ENCODE peak calls at places on chromosome 4, in nine cellular contexts. R is tibial artery, Q is hepatocyte, K is SK-N-SH, A is A549, T is psoas muscle, D is MM.1S, U is ovary, H is fibroblast of lung. W is an unnamed sample.

GRCh38 chr4:158536833-158537232 is 15.2 kb downstream of the RXFP1 start:
- DNase-seq in R (no peak), K (no peak), Q (no peak), U (no peak), H (no peak), T (no peak), A (no peak), D (no peak), W (no peak)

GRCh38 chr4:138348055-138348454 is 105.9 kb upstream of the SLC7A11 start:
- DNase-seq in D (no peak), R (no peak), U (no peak), T (no peak), Q (peak), H (peak), A (no peak), K (no peak), W (no peak)

GRCh38 chr4:96509039-96509741 is 669.3 kb downstream of the PDHA2 start:
- DNase-seq in A (no peak), K (no peak), R (no peak), T (no peak), H (no peak), U (no peak), Q (no peak), D (no peak), W (no peak)

GRCh38 chr4:175419120-175419774 is 392.8 kb downstream of the GPM6A start:
- DNase-seq in A (peak), D (no peak), U (no peak), Q (peak), R (no peak), K (no peak), T (no peak), H (peak), W (no peak)

GRCh38 chr4:28879178-28879577 is 1841.0 kb upstream of the PCDH7 start:
- DNase-seq in Q (no peak), T (no peak), R (no peak), K (no peak), A (no peak), U (no peak), H (peak), D (no peak), W (no peak)

GRCh38 chr4:5718411-5718810 is 7.4 kb downstream of the EVC start:
- DNase-seq in T (no peak), R (no peak), K (no peak), A (no peak), D (no peak), H (no peak), Q (no peak), U (no peak), W (no peak)

GRCh38 chr4:20916106-20916505 is 215.8 kb downstream of the PACRGL start:
- DNase-seq in A (no peak), K (no peak), D (peak), Q (no peak), U (no peak), R (no peak), H (peak), T (no peak), W (no peak)

GRCh38 chr4:99180367-99181169 is 36.5 kb upstream of the ADH4 start:
- DNase-seq in U (peak), K (no peak), A (no peak), T (no peak), Q (peak), D (no peak), H (peak), R (peak), W (no peak)

GRCh38 chr4:71538528-71538927 is 199.7 kb downstream of the SLC4A4 start:
- DNase-seq in R (no peak), A (no peak), K (no peak), Q (no peak), T (no peak), U (no peak), H (no peak), D (no peak), W (no peak)

GRCh38 chr4:160026720-160027119 is 923.8 kb downstream of the RAPGEF2 start:
- DNase-seq in T (no peak), D (peak), H (peak), K (no peak), R (no peak), U (no peak), A (peak), Q (peak), W (no peak)

GRCh38 chr4:176383273-176384077 is 63.7 kb downstream of the SPCS3 start:
- DNase-seq in H (peak), Q (no peak), T (no peak), R (no peak), U (no peak), A (no peak), K (no peak), D (no peak), W (no peak)

GRCh38 chr4:65083076-65083475 is 587.2 kb downstream of the EPHA5 start:
- DNase-seq in K (no peak), D (no peak), Q (peak), A (no peak), T (no peak), U (no peak), H (peak), R (no peak), W (no peak)

GRCh38 chr4:184896868-184897715 is 71.3 kb upstream of the ACSL1 start:
- DNase-seq in T (no peak), A (no peak), U (no peak), Q (no peak), H (no peak), R (no peak), K (no peak), D (no peak), W (no peak)

GRCh38 chr4:37889849-37890500 is 909 bp upstream of the TBC1D1 start:
- DNase-seq in H (no peak), T (no peak), D (no peak), A (no peak), R (peak), Q (peak), U (peak), K (peak), W (peak)

GRCh38 chr4:158112612-158113011 is 60.2 kb downstream of the GASK1B start:
- DNase-seq in K (no peak), A (no peak), H (no peak), R (no peak), Q (no peak), D (no peak), U (no peak), T (no peak), W (no peak)

GRCh38 chr4:170388255-170388654 is 298.5 kb upstream of the AADAT start:
- DNase-seq in H (peak), D (no peak), R (no peak), K (no peak), T (no peak), A (no peak), U (no peak), Q (no peak), W (no peak)

GRCh38 chr4:28350485-28350884 is 1489.8 kb downstream of the STIM2 start:
- DNase-seq in R (no peak), K (no peak), A (no peak), T (no peak), Q (no peak), D (no peak), H (no peak), U (no peak), W (no peak)

GRCh38 chr4:22500831-22501714 is 14.8 kb downstream of the ADGRA3 start:
- DNase-seq in Q (peak), K (no peak), T (no peak), D (no peak), U (no peak), A (peak), R (no peak), H (peak), W (no peak)

GRCh38 chr4:37797923-37798322 is 28.6 kb upstream of the PGM2 start:
- DNase-seq in A (no peak), U (no peak), R (no peak), T (no peak), H (no peak), D (no peak), Q (no peak), K (no peak), W (no peak)

GRCh38 chr4:2469192-2469984 is 482 bp downstream of the RNF4 start:
- DNase-seq in K (peak), R (peak), T (peak), A (peak), U (peak), H (peak), D (peak), Q (peak), W (peak)

GRCh38 chr4:8350841-8351461 is 81.4 kb downstream of the HTRA3 start:
- DNase-seq in Q (no peak), H (no peak), D (no peak), T (no peak), U (no peak), A (no peak), K (peak), R (peak), W (peak)

GRCh38 chr4:142405021-142405991 is 440.8 kb downstream of the INPP4B start:
- DNase-seq in Q (peak), R (peak), H (peak), D (peak), A (peak), U (peak), K (no peak), T (peak), W (peak)

GRCh38 chr4:78693777-78694456 is 82.2 kb upstream of the BMP2K start:
- DNase-seq in D (no peak), R (peak), H (no peak), Q (no peak), U (no peak), K (no peak), A (no peak), T (peak), W (no peak)

GRCh38 chr4:113919611-113920010 is 59.8 kb downstream of the ARSJ start:
- DNase-seq in A (no peak), Q (no peak), H (peak), R (no peak), D (no peak), K (no peak), U (no peak), T (no peak), W (no peak)

GRCh38 chr4:175560628-175561027 is 251.4 kb downstream of the GPM6A start:
- DNase-seq in Q (peak), K (peak), T (no peak), U (no peak), R (no peak), A (peak), D (peak), H (peak), W (no peak)

GRCh38 chr4:1980561-1981041 is 28.2 kb downstream of the NELFA start:
- DNase-seq in K (no peak), R (no peak), T (no peak), H (no peak), A (no peak), D (no peak), Q (no peak), U (no peak), W (no peak)

GRCh38 chr4:3177905-3178304 is 71.1 kb upstream of the MSANTD1 start:
- DNase-seq in R (no peak), T (no peak), U (no peak), A (no peak), D (no peak), Q (no peak), H (no peak), K (no peak), W (no peak)

GRCh38 chr4:82900016-82900334 is 560 bp upstream of the THAP9 start:
- DNase-seq in A (peak), H (peak), R (no peak), D (peak), U (no peak), K (no peak), T (no peak), Q (peak), W (no peak)

GRCh38 chr4:150038335-150039076 is 39.7 kb upstream of the DCLK2 start:
- DNase-seq in T (no peak), Q (no peak), R (no peak), U (no peak), H (no peak), K (no peak), A (no peak), D (peak), W (no peak)

GRCh38 chr4:2320152-2320551 is 58.2 kb upstream of the MXD4 start:
- DNase-seq in H (no peak), D (no peak), A (no peak), R (no peak), U (no peak), Q (no peak), T (no peak), K (no peak), W (no peak)

GRCh38 chr4:73836373-73837269 is at the start of gene CXCL6:
- DNase-seq in Q (peak), R (no peak), H (peak), K (no peak), U (no peak), D (no peak), T (peak), A (no peak), W (no peak)

GRCh38 chr4:124499266-124499665 is 213.3 kb downstream of the ANKRD50 start:
- DNase-seq in A (no peak), H (peak), Q (no peak), T (no peak), R (no peak), D (no peak), U (no peak), K (no peak), W (no peak)

GRCh38 chr4:87117051-87117729 is 103.2 kb downstream of the KLHL8 start:
- DNase-seq in T (no peak), U (no peak), R (no peak), D (no peak), H (no peak), A (no peak), K (no peak), Q (no peak), W (no peak)
- H3K27ac ChIP-seq in T (peak), U (no peak), R (peak), D (no peak), H (no peak), A (no peak), K (no peak), Q (peak), W (peak)

DNA sequence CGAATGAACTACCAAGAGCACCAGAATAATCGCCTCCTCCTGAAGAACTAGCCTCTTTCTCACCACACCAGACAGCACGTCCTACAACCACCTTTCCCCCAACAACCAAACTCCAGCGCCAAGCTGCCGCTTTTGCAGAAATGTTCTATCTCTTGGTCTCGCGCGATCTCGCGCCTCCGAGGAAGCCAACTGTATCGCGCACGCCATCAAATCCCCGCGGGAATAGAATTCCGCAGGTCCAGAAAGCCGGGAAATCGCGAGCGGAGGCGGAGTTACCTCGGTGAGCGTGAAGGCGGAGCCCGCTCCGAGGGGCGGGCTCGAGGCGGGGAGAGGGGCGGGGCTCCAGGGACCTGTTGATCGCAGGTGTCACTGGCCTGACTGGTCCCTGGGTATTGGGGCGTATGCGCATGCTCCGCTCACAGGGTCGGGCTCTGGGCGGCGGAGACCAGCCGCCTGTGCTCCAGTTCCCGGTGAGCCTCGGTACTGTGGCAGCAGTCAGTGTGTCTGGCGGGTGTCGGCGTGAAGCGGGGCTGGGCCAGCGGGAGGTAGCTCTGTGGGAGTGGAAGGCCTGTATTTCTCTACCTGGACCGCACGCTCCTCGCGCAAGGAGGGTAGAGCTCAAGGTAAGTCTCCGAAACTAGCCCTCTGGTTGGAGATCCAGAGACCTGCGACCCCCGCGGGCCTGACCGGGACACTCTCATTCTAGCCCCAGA is at the start of gene USP53:
- DNase-seq in H (peak), D (peak), Q (peak), R (peak), T (peak), A (peak), K (peak), U (peak), W (peak)
- TF ChIP-seq CTCF in H (no peak), D (no peak), Q (no peak), R (no peak), T (no peak), A (no peak), K (no peak), U (no peak), W (peak)

GRCh38 chr4:24871176-24871575 is 41.7 kb downstream of the CCDC149 start:
- DNase-seq in H (no peak), U (no peak), Q (no peak), D (no peak), T (no peak), R (no peak), K (no peak), A (no peak), W (no peak)

GRCh38 chr4:24872720-24873119 is 40.1 kb downstream of the CCDC149 start:
- DNase-seq in R (no peak), A (no peak), K (no peak), H (no peak), T (no peak), Q (no peak), D (no peak), U (no peak), W (no peak)

GRCh38 chr4:24863799-24864198 is 49.0 kb downstream of the CCDC149 start:
- DNase-seq in R (no peak), K (no peak), Q (no peak), A (no peak), U (no peak), T (no peak), H (no peak), D (no peak), W (no peak)

GRCh38 chr4:24862073-24862751 is 50.6 kb downstream of the CCDC149 start:
- DNase-seq in K (no peak), R (no peak), H (no peak), A (no peak), Q (no peak), D (no peak), T (no peak), U (no peak), W (no peak)

DNA sequence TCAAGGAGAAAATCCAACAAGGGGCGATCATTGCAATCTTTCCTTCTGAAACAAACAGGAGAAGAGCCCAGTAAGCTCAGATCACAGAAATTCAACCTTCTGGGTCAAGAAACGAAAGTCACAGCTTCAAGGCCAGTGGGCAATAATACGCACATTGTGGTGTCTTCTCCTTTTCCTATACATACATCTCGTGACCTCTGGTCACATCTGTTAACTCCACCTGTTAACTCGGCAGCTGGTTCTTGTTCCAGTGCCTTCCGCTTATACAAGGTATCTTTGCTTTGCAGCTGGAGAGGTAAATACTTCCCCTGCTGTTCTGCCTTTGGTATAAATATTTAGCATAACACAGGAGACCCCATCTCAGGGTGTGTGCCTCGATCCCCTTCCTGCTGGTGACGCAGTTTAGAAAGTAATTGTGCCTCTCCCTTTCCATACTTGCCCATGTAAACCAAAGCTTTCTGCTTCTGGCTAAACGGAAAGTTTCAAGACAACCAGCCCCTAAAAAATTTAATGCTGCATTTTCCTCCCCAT is 45.0 kb downstream of the CCDC149 start:
- DNase-seq in U (no peak), A (no peak), T (no peak), Q (no peak), R (no peak), K (no peak), D (no peak), H (no peak), W (no peak)
- H3K27ac ChIP-seq in U (no peak), A (no peak), T (no peak), Q (no peak), R (no peak), K (no peak), D (no peak), H (no peak), W (no peak)

DNA sequence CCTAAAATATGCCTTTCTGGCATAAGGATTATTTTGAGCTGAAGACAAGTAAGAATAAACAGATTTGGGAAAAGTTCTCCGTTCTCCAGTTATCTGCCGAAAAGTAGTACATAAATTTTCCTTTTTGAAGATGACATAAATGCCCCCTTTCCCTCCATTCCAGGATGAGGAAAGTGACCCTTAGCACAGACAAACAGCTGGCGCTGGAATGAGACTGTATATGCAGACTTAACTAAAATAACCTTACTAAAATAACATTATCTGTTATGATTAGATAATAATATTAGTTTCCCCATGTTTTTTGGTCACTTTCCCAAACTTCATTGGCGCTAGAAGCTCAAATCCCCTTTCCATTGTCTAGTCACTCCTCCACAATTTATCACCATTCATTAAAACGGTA is 21.5 kb downstream of the PDGFC start:
- DNase-seq in D (no peak), K (no peak), Q (no peak), T (no peak), H (no peak), U (no peak), R (no peak), A (no peak), W (no peak)
- TF ChIP-seq CTCF in D (no peak), K (no peak), Q (no peak), T (no peak), H (no peak), U (no peak), R (no peak), A (no peak), W (no peak)

GRCh38 chr4:54400802-54401201 is 171.7 kb downstream of the PDGFRA start:
- DNase-seq in T (no peak), K (no peak), Q (peak), D (no peak), R (no peak), A (no peak), H (peak), U (peak), W (no peak)
- H3K27ac ChIP-seq in T (no peak), K (peak), Q (no peak), D (no peak), R (no peak), A (no peak), H (no peak), U (no peak), W (no peak)

DNA sequence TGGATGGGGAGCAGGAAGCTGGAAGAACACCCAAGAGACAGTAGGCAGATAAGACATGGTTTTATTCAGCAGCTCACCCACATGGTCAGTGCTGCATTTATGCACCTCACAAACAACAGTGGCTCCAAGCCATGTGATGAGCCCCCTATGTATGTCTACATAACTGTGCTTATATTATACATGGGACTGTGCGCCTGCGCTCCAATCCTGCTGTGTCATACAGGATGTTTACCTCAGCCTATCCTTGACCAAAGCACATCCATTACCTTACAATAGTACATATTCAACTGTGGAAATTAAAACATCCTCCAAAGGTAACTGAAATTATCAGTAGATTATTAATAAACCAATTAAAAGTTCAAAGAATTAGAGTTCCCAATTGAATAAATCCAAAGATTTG is 44.1 kb upstream of the SGMS2 start:
- DNase-seq in U (no peak), T (no peak), D (no peak), H (peak), R (no peak), K (no peak), Q (no peak), A (no peak), W (no peak)
- TF ChIP-seq CTCF in U (no peak), T (no peak), D (no peak), H (no peak), R (no peak), K (no peak), Q (no peak), A (no peak), W (no peak)

W was measured in ascending aorta.